ENCODE peak calls at places on chromosomes 16 and 17, in eight cellular contexts. N, R, F, U, H, X, T and K are unnamed samples.

GRCh38 chr17:82900741-82901140 is 60.9 kb upstream of the ZNF750 start:
- DNase-seq in N (no peak), R (no peak), F (no peak), U (no peak), H (no peak), X (no peak), T (no peak), K (no peak)

GRCh38 chr16:49013727-49014080 is 267.9 kb downstream of the CBLN1 start:
- DNase-seq in N (no peak), R (no peak), F (no peak), U (no peak), H (no peak), X (no peak), T (no peak), K (no peak)

GRCh38 chr17:83137523-83137922 is 58.1 kb downstream of the METRNL start:
- DNase-seq in N (no peak), R (no peak), F (no peak), U (no peak), H (peak; percentile 31), X (no peak), T (no peak), K (no peak)

GRCh38 chr16:27179500-27180072 is 23.7 kb upstream of the KDM8 start:
- DNase-seq in N (peak; percentile 77), R (peak; percentile 80), F (peak; percentile 15), U (peak; percentile 71), H (peak; percentile 96), X (peak; percentile 38), T (no peak), K (peak; percentile 92)

GRCh38 chr16:2295056-2295798 is 27.3 kb upstream of the RNPS1 start:
- DNase-seq in N (no peak), R (no peak), F (no peak), U (no peak), H (no peak), X (no peak), T (no peak), K (no peak)

GRCh38 chr17:6374761-6375312 is 60.1 kb downstream of the AIPL1 start:
- DNase-seq in N (no peak), R (peak; percentile 69), F (no peak), U (peak; percentile 6), H (peak; percentile 76), X (peak; percentile 8), T (no peak), K (no peak)

GRCh38 chr16:67053767-67054334 is 24.9 kb downstream of the CBFB start:
- DNase-seq in N (peak; percentile 21), R (no peak), F (no peak), U (no peak), H (no peak), X (no peak), T (no peak), K (no peak)

GRCh38 chr17:42132941-42133340 is 10.3 kb downstream of the HSPB9 start:
- DNase-seq in N (no peak), R (peak; percentile 37), F (no peak), U (peak; percentile 69), H (no peak), X (peak; percentile 91), T (peak; percentile 49), K (peak; percentile 77)

GRCh38 chr16:47392114-47392513 is 68.7 kb downstream of the ITFG1 start:
- DNase-seq in N (no peak), R (no peak), F (no peak), U (no peak), H (no peak), X (no peak), T (no peak), K (no peak)

GRCh38 chr16:66714062-66714461 is 17.5 kb upstream of the CMTM4 start:
- DNase-seq in N (no peak), R (no peak), F (no peak), U (no peak), H (no peak), X (no peak), T (no peak), K (no peak)

GRCh38 chr17:65293584-65294183 is 156.5 kb downstream of the RGS9 start:
- DNase-seq in N (no peak), R (no peak), F (no peak), U (no peak), H (no peak), X (no peak), T (no peak), K (peak; percentile 49)

GRCh38 chr16:66926171-66926570 is 836 bp upstream of the RRAD start:
- DNase-seq in N (no peak), R (no peak), F (no peak), U (no peak), H (no peak), X (no peak), T (no peak), K (no peak)

GRCh38 chr16:85361441-85362118 is 249.3 kb upstream of the CIBAR2 start:
- DNase-seq in N (no peak), R (no peak), F (no peak), U (no peak), H (no peak), X (no peak), T (no peak), K (peak; percentile 70)

GRCh38 chr17:2909164-2909852 is 113.1 kb downstream of the RAP1GAP2 start:
- DNase-seq in N (no peak), R (no peak), F (no peak), U (no peak), H (no peak), X (no peak), T (no peak), K (peak; percentile 30)

GRCh38 chr17:48552453-48553189 is 7.7 kb upstream of the HOXB2 start:
- DNase-seq in N (no peak), R (no peak), F (no peak), U (no peak), H (peak; percentile 83), X (no peak), T (no peak), K (no peak)

GRCh38 chr16:12901597-12902436 is at the start of gene SHISA9:
- DNase-seq in N (no peak), R (no peak), F (no peak), U (no peak), H (peak; percentile 74), X (no peak), T (no peak), K (no peak)

GRCh38 chr16:66899945-66900688 is 18.6 kb downstream of the CDH16 start:
- DNase-seq in N (no peak), R (no peak), F (no peak), U (peak; percentile 78), H (peak; percentile 78), X (peak; percentile 60), T (peak; percentile 62), K (peak; percentile 86)

GRCh38 chr17:27946521-27946920 is 53.4 kb upstream of the LYRM9 start:
- DNase-seq in N (no peak), R (no peak), F (no peak), U (no peak), H (no peak), X (no peak), T (no peak), K (no peak)

GRCh38 chr17:40536731-40537171 is 28.5 kb downstream of the CCR7 start:
- DNase-seq in N (no peak), R (no peak), F (no peak), U (peak; percentile 77), H (no peak), X (no peak), T (peak; percentile 73), K (no peak)